ENCODE peak calls at places on chromosomes 5 and 9, in seven cellular contexts. P, U, M, C, W, I and G are unnamed samples.
A peak's percentile ranks its signal among the peaks of the same experiment; 100 is the strongest.

GRCh38 chr9:98823666-98824334 is 16.3 kb downstream of the GALNT12 start:
- DNase-seq in P (no peak), U (no peak), M (no peak), C (no peak), W (no peak), I (no peak), G (no peak)

GRCh38 chr5:1515921-1516571 is 7.7 kb downstream of the LPCAT1 start:
- DNase-seq in P (peak; percentile 67), U (peak; percentile 33), M (peak; percentile 92), C (no peak), W (no peak), I (no peak), G (peak; percentile 99)

GRCh38 chr5:135219868-135220267 is 179.2 kb downstream of the MACROH2A1 start:
- DNase-seq in P (no peak), U (no peak), M (no peak), C (no peak), W (no peak), I (no peak), G (no peak)

GRCh38 chr9:112861638-112862555 is 28.8 kb downstream of the SLC46A2 start:
- DNase-seq in P (no peak), U (no peak), M (no peak), C (no peak), W (no peak), I (no peak), G (no peak)

GRCh38 chr9:127201071-127201541 is 63.5 kb upstream of the GARNL3 start:
- DNase-seq in P (no peak), U (no peak), M (no peak), C (no peak), W (no peak), I (no peak), G (no peak)

GRCh38 chr9:138112090-138112748 is 234.6 kb downstream of the CACNA1B start:
- DNase-seq in P (no peak), U (no peak), M (no peak), C (no peak), W (no peak), I (no peak), G (no peak)

GRCh38 chr5:1519631-1520141 is 4.1 kb downstream of the LPCAT1 start:
- DNase-seq in P (no peak), U (no peak), M (no peak), C (no peak), W (no peak), I (no peak), G (no peak)

GRCh38 chr5:82793808-82794419 is 283.3 kb downstream of the TMEM167A start:
- DNase-seq in P (peak; percentile 21), U (peak; percentile 52), M (peak; percentile 26), C (peak; percentile 9), W (peak; percentile 27), I (no peak), G (no peak)

GRCh38 chr9:12368569-12368968 is 324.6 kb upstream of the TYRP1 start:
- DNase-seq in P (no peak), U (no peak), M (no peak), C (no peak), W (no peak), I (no peak), G (no peak)

GRCh38 chr5:162684145-162684544 is 616.6 kb downstream of the GABRG2 start:
- DNase-seq in P (no peak), U (no peak), M (no peak), C (no peak), W (no peak), I (no peak), G (no peak)

GRCh38 chr9:93122721-93123221 is 11.3 kb downstream of the NINJ1 start:
- DNase-seq in P (no peak), U (no peak), M (no peak), C (no peak), W (no peak), I (no peak), G (no peak)

GRCh38 chr9:127076860-127077657 is 45.4 kb downstream of the ANGPTL2 start:
- DNase-seq in P (no peak), U (no peak), M (no peak), C (no peak), W (no peak), I (no peak), G (no peak)

GRCh38 chr9:114852050-114852594 is 46.3 kb upstream of the TNFSF15 start:
- DNase-seq in P (no peak), U (no peak), M (no peak), C (no peak), W (no peak), I (no peak), G (no peak)

GRCh38 chr9:85114799-85115198 is 445.3 kb downstream of the NTRK2 start:
- DNase-seq in P (no peak), U (no peak), M (no peak), C (no peak), W (no peak), I (no peak), G (no peak)

GRCh38 chr5:73300520-73301207 is 127.7 kb downstream of the TMEM174 start:
- DNase-seq in P (no peak), U (no peak), M (no peak), C (no peak), W (no peak), I (no peak), G (no peak)

GRCh38 chr9:5025416-5025815 is 40.3 kb downstream of the JAK2 start:
- DNase-seq in P (no peak), U (no peak), M (no peak), C (no peak), W (no peak), I (no peak), G (no peak)

GRCh38 chr5:149358294-149358651 is 427 bp downstream of the PCYOX1L start:
- DNase-seq in P (no peak), U (no peak), M (no peak), C (no peak), W (peak; percentile 81), I (no peak), G (no peak)

GRCh38 chr5:174777545-174777944 is 53.2 kb downstream of the MSX2 start:
- DNase-seq in P (no peak), U (no peak), M (no peak), C (no peak), W (no peak), I (no peak), G (no peak)

GRCh38 chr5:178431777-178432155 is 158.4 kb downstream of the COL23A1 start:
- DNase-seq in P (no peak), U (no peak), M (no peak), C (no peak), W (no peak), I (no peak), G (no peak)

GRCh38 chr9:4463824-4464223 is 26.4 kb upstream of the SLC1A1 start:
- DNase-seq in P (no peak), U (no peak), M (no peak), C (no peak), W (no peak), I (no peak), G (no peak)

GRCh38 chr9:132762896-132763295 is 92.6 kb downstream of the GTF3C4 start:
- DNase-seq in P (no peak), U (no peak), M (no peak), C (no peak), W (no peak), I (no peak), G (no peak)

GRCh38 chr9:4615251-4615650 is 46.8 kb upstream of the PLPP6 start:
- DNase-seq in P (no peak), U (no peak), M (no peak), C (no peak), W (no peak), I (no peak), G (no peak)

GRCh38 chr9:75935606-75936005 is 45.1 kb downstream of the PCSK5 start:
- DNase-seq in P (no peak), U (no peak), M (no peak), C (no peak), W (no peak), I (no peak), G (no peak)
- TF ChIP-seq SIN3A in P (no peak), U (no peak), M (no peak), C (no peak), W (no peak), I (no peak), G (no peak)

GRCh38 chr5:45521067-45521466 is 175.1 kb downstream of the HCN1 start:
- DNase-seq in P (peak; percentile 2), U (no peak), M (peak; percentile 62), C (peak; percentile 15), W (no peak), I (no peak), G (no peak)
- TF ChIP-seq SIN3A in P (no peak), U (no peak), M (no peak), C (no peak), W (no peak), I (no peak), G (no peak)

GRCh38 chr9:15158019-15158418 is 149.0 kb downstream of the TTC39B start:
- DNase-seq in P (no peak), U (no peak), M (no peak), C (no peak), W (no peak), I (no peak), G (no peak)

GRCh38 chr9:15155826-15156225 is 151.2 kb downstream of the TTC39B start:
- DNase-seq in P (no peak), U (no peak), M (no peak), C (no peak), W (peak; percentile 6), I (no peak), G (no peak)

GRCh38 chr9:15155323-15155722 is 151.7 kb downstream of the TTC39B start:
- DNase-seq in P (no peak), U (no peak), M (no peak), C (no peak), W (no peak), I (no peak), G (no peak)

GRCh38 chr9:15154677-15155076 is 152.3 kb downstream of the TTC39B start:
- DNase-seq in P (no peak), U (no peak), M (no peak), C (no peak), W (no peak), I (no peak), G (no peak)

GRCh38 chr9:15157371-15157770 is 149.6 kb downstream of the TTC39B start:
- DNase-seq in P (no peak), U (no peak), M (no peak), C (no peak), W (no peak), I (no peak), G (no peak)
- TF ChIP-seq SIN3A in P (no peak), U (no peak), M (no peak), C (no peak), W (no peak), I (no peak), G (no peak)

GRCh38 chr5:134176523-134177196 is at the start of gene SKP1:
- DNase-seq in P (peak; percentile 56), U (peak; percentile 89), M (peak; percentile 59), C (peak; percentile 41), W (peak; percentile 94), I (peak; percentile 42), G (peak; percentile 30)

GRCh38 chr5:134175874-134176522 is 752 bp downstream of the SKP1 start:
- DNase-seq in P (no peak), U (no peak), M (no peak), C (no peak), W (no peak), I (no peak), G (no peak)

GRCh38 chr5:134174841-134175839 is 1.6 kb downstream of the SKP1 start:
- DNase-seq in P (peak; percentile 34), U (no peak), M (no peak), C (no peak), W (peak; percentile 32), I (no peak), G (no peak)

GRCh38 chr5:134171972-134172371 is 4.8 kb downstream of the SKP1 start:
- DNase-seq in P (no peak), U (no peak), M (no peak), C (no peak), W (no peak), I (no peak), G (no peak)

GRCh38 chr5:134177197-134178171 is 734 bp upstream of the SKP1 start:
- DNase-seq in P (peak; percentile 68), U (peak; percentile 75), M (peak; percentile 60), C (peak; percentile 15), W (peak; percentile 23), I (peak; percentile 26), G (peak; percentile 35)
- TF ChIP-seq SIN3A in P (peak; percentile 49), U (no peak), M (no peak), C (no peak), W (no peak), I (no peak), G (no peak)